ENCODE peak calls at places on chromosome 19, in eight cellular contexts. J is naive thymus-derived CD4-positive, alpha-beta T cell; M is K562; A is fibroblast of lung; V is DND-41; W is GM23338; S is left ventricle myocardium inferior; Y is cardiac muscle cell. P is an unnamed sample.

GRCh38 chr19:47013041-47013517 is 6.6 kb upstream of the NPAS1 start:
- DNase-seq in J (peak; percentile 59), M (peak; percentile 87), A (peak; percentile 64), V (peak; percentile 78), W (peak; percentile 91), S (peak; percentile 83), Y (peak; percentile 79), P (peak; percentile 57)

GRCh38 chr19:48458016-48458415 is 2.6 kb downstream of the KCNJ14 start:
- DNase-seq in J (no peak), M (no peak), A (peak; percentile 65), V (no peak), W (no peak), S (no peak), Y (peak; percentile 38), P (no peak)

GRCh38 chr19:42201489-42202289 is 15.8 kb downstream of the DEDD2 start:
- DNase-seq in J (no peak), M (no peak), A (no peak), V (no peak), W (no peak), S (peak; percentile 32), Y (no peak), P (peak; percentile 53)

GRCh38 chr19:45250832-45251451 is at the start of gene MARK4:
- DNase-seq in J (peak; percentile 44), M (peak; percentile 96), A (peak; percentile 44), V (peak; percentile 74), W (peak; percentile 70), S (peak; percentile 52), Y (peak; percentile 69), P (peak; percentile 56)

GRCh38 chr19:54114340-54114826 is 1.1 kb downstream of the TFPT start:
- DNase-seq in J (no peak), M (no peak), A (peak; percentile 25), V (peak; percentile 85), W (peak; percentile 64), S (no peak), Y (peak; percentile 57), P (peak; percentile 52)

GRCh38 chr19:14003279-14004051 is 2.7 kb downstream of the RFX1 start:
- DNase-seq in J (no peak), M (no peak), A (no peak), V (no peak), W (no peak), S (peak; percentile 16), Y (no peak), P (no peak)

GRCh38 chr19:50830266-50831025 is 2.9 kb downstream of the KLK15 start:
- DNase-seq in J (no peak), M (no peak), A (no peak), V (no peak), W (no peak), S (no peak), Y (no peak), P (no peak)

GRCh38 chr19:55454787-55455243 is 6.6 kb downstream of the ISOC2 start:
- DNase-seq in J (no peak), M (peak; percentile 49), A (peak; percentile 25), V (peak; percentile 58), W (peak; percentile 85), S (no peak), Y (peak; percentile 46), P (no peak)

GRCh38 chr19:49997709-49998108 is 27.5 kb downstream of the VRK3 start:
- DNase-seq in J (no peak), M (peak; percentile 83), A (peak; percentile 21), V (peak; percentile 37), W (peak; percentile 85), S (no peak), Y (peak; percentile 28), P (no peak)

GRCh38 chr19:1871140-1871597 is 7.8 kb upstream of the KLF16 start:
- DNase-seq in J (no peak), M (no peak), A (no peak), V (no peak), W (no peak), S (no peak), Y (no peak), P (no peak)

GRCh38 chr19:3801412-3802096 is 15.4 kb upstream of the MATK start:
- DNase-seq in J (no peak), M (peak; percentile 56), A (no peak), V (no peak), W (peak; percentile 90), S (peak; percentile 34), Y (peak; percentile 21), P (peak; percentile 69)

GRCh38 chr19:1082165-1082927 is 12.8 kb downstream of the POLR2E start:
- DNase-seq in J (peak; percentile 66), M (peak; percentile 95), A (no peak), V (peak; percentile 58), W (peak; percentile 98), S (no peak), Y (no peak), P (peak; percentile 90)

GRCh38 chr19:40217921-40218890 is at the start of gene TTC9B:
- DNase-seq in J (peak; percentile 48), M (peak; percentile 91), A (no peak), V (no peak), W (peak; percentile 90), S (no peak), Y (no peak), P (peak; percentile 66)

GRCh38 chr19:42048992-42049391 is 21.0 kb downstream of the GRIK5 start:
- DNase-seq in J (no peak), M (no peak), A (no peak), V (peak; percentile 56), W (no peak), S (no peak), Y (no peak), P (no peak)

GRCh38 chr19:861756-862528 is 2.5 kb downstream of the CFD start:
- DNase-seq in J (peak; percentile 56), M (peak; percentile 94), A (peak; percentile 34), V (peak; percentile 60), W (peak; percentile 94), S (no peak), Y (no peak), P (peak; percentile 54)

GRCh38 chr19:18252370-18252717 is 21.9 kb downstream of the IQCN start:
- DNase-seq in J (no peak), M (no peak), A (no peak), V (no peak), W (no peak), S (no peak), Y (no peak), P (no peak)

GRCh38 chr19:18253716-18254115 is 20.5 kb downstream of the IQCN start:
- DNase-seq in J (no peak), M (no peak), A (no peak), V (no peak), W (no peak), S (no peak), Y (no peak), P (no peak)

GRCh38 chr19:18253130-18253529 is 21.1 kb downstream of the IQCN start:
- DNase-seq in J (no peak), M (no peak), A (no peak), V (no peak), W (no peak), S (no peak), Y (no peak), P (no peak)

GRCh38 chr19:18251587-18252369 is 22.5 kb downstream of the IQCN start:
- DNase-seq in J (peak; percentile 65), M (peak; percentile 80), A (peak; percentile 66), V (peak; percentile 79), W (peak; percentile 90), S (peak; percentile 69), Y (peak; percentile 73), P (peak; percentile 72)

DNA sequence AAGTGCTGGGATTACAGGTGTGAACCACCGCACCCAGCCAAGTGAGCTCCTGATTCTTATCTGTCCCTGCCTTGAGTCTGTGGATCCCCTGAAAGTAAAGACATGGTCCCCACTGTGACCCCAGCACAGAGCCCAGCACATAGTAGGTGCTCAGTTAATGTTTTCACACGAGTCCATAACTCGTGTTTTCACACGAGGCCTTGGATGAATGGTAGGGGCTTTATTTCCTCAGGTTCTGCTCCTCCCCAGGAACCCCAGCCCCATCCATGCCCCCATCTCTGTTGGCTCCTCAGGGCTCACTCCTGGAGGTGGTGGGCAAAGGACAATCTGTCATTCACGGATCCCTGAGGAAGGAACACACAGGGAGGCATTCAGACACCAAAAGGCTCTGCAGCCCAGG is 23.6 kb upstream of the PDE4C start:
- DNase-seq in J (no peak), M (no peak), A (no peak), V (no peak), W (no peak), S (no peak), Y (no peak), P (no peak)
- H3K27me3 ChIP-seq in J (no peaks in the 10 kb centered on the region), M (peaks cover under 1% of the 10 kb centered on the region), A (peaks cover 6% of the 10 kb centered on the region), V (no peaks in the 10 kb centered on the region), W (no peaks in the 10 kb centered on the region), S (peaks cover 21% of the 10 kb centered on the region), Y (peaks cover 13% of the 10 kb centered on the region), P (peaks cover 8% of the 10 kb centered on the region)

GRCh38 chr19:4877753-4878490 is 10.5 kb upstream of the PLIN3 start:
- DNase-seq in J (no peak), M (peak; percentile 5), A (no peak), V (peak; percentile 62), W (peak; percentile 27), S (peak; percentile 60), Y (no peak), P (no peak)
- H3K4me1 ChIP-seq in J (peaks cover 16% of the 10 kb centered on the region), M (peaks cover 18% of the 10 kb centered on the region), A (no peaks in the 10 kb centered on the region), V (peaks cover 26% of the 10 kb centered on the region), W (peaks cover 17% of the 10 kb centered on the region), S (no peaks in the 10 kb centered on the region), Y (no peaks in the 10 kb centered on the region), P (peaks cover 10% of the 10 kb centered on the region)

GRCh38 chr19:43910884-43911283 is 24.2 kb downstream of the ZNF45 start:
- DNase-seq in J (no peak), M (no peak), A (no peak), V (no peak), W (no peak), S (no peak), Y (no peak), P (no peak)

GRCh38 chr19:43908659-43909058 is 26.4 kb downstream of the ZNF45 start:
- DNase-seq in J (no peak), M (no peak), A (no peak), V (no peak), W (no peak), S (no peak), Y (no peak), P (no peak)

GRCh38 chr19:43913383-43913782 is 21.7 kb downstream of the ZNF45 start:
- DNase-seq in J (no peak), M (no peak), A (peak; percentile 10), V (no peak), W (no peak), S (no peak), Y (no peak), P (no peak)

DNA sequence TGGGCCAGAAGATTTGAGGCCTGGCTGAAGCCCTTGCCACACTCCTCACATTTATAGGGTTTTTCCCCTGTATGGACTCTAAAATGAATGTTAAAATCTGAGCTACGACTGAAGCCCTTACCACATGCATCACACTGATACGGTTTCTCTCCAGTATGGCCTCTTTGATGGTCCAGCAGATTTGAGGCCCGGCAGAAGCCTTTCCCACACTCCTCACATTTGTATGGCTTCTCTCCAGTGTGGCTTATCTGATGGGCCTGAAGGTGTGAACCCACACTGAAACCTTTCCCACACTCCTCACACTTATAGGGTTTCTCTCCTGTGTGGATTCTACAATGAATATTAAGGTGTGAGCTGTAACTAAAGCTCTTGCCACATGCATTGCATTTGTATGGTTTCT is 21.0 kb downstream of the ZNF45 start:
- DNase-seq in J (no peak), M (no peak), A (peak; percentile 15), V (no peak), W (no peak), S (no peak), Y (no peak), P (no peak)
- H3K4me3 ChIP-seq in J (no peak overlapping the region), M (no peak overlapping the region), A (no peak overlapping the region), V (no peak overlapping the region), W (no peak overlapping the region), S (no peak overlapping the region), Y (no peak overlapping the region), P (peak overlapping the region; percentile 8)

DNA sequence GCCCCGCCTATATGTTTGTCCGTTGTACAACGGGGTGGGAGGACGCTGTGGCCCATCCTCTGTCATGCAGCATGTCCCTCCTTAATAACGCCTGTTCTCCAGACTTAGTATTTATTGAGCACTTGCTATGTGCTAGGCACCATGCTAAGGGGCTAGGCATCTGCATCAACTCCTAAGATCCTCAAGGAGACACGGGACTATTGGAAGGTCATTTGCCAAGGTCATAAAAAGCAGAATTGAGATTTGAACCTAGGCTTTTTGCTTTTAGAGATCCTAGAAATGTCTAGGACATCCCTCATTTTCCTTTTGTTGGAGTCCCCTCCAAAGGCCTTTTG is 1.8 kb upstream of the MAST1 start:
- DNase-seq in J (no peak), M (no peak), A (no peak), V (no peak), W (no peak), S (no peak), Y (no peak), P (no peak)
- H3K27me3 ChIP-seq in J (peaks cover 45% of the 10 kb centered on the region), M (no peaks in the 10 kb centered on the region), A (peaks cover 67% of the 10 kb centered on the region), V (no peaks in the 10 kb centered on the region), W (peaks cover 14% of the 10 kb centered on the region), S (peaks cover 100% of the 10 kb centered on the region), Y (peaks cover 47% of the 10 kb centered on the region), P (peaks cover 76% of the 10 kb centered on the region)